ENCODE peak calls at places on chromosome 16, in ten cellular contexts. O is GM23338, D is sigmoid colon, B is GM12878, H is transverse colon, Y is esophagus muscularis mucosa, S is stomach, J is K562, N is H1, G is HL-60. X is an unnamed sample.

GRCh38 chr16:87194172-87194571 is 123.0 kb downstream of the C16orf95 start:
- DNase-seq in O (no peak), D (peak), B (no peak), H (no peak), Y (no peak), S (no peak), J (no peak), N (no peak), G (no peak), X (no peak)

GRCh38 chr16:77850637-77851330 is 62.4 kb downstream of the VAT1L start:
- DNase-seq in O (no peak), D (no peak), B (no peak), H (no peak), Y (no peak), S (no peak), J (no peak), N (no peak), G (no peak), X (peak)

GRCh38 chr16:56306690-56307533 is 115.6 kb downstream of the GNAO1 start:
- DNase-seq in O (no peak), D (no peak), B (no peak), H (no peak), Y (no peak), S (no peak), J (peak), N (no peak), G (no peak), X (no peak)

GRCh38 chr16:1651055-1651454 is 27.0 kb upstream of the JPT2 start:
- DNase-seq in O (no peak), D (no peak), B (no peak), H (no peak), Y (no peak), S (no peak), J (no peak), N (no peak), G (no peak), X (no peak)

GRCh38 chr16:14600164-14600563 is 29.9 kb downstream of the PARN start:
- DNase-seq in O (peak), D (no peak), B (no peak), H (no peak), Y (no peak), S (no peak), J (peak), N (no peak), G (peak), X (no peak)

GRCh38 chr16:72836985-72837384 is 210.9 kb downstream of the ZFHX3 start:
- DNase-seq in O (peak), D (no peak), B (no peak), H (no peak), Y (no peak), S (no peak), J (peak), N (no peak), G (no peak), X (no peak)

GRCh38 chr16:87235810-87236515 is 81.2 kb downstream of the C16orf95 start:
- DNase-seq in O (peak), D (no peak), B (no peak), H (no peak), Y (no peak), S (no peak), J (no peak), N (no peak), G (no peak), X (no peak)

GRCh38 chr16:72937360-72937759 is 110.6 kb downstream of the ZFHX3 start:
- DNase-seq in O (no peak), D (peak), B (no peak), H (no peak), Y (no peak), S (no peak), J (no peak), N (no peak), G (no peak), X (peak)

GRCh38 chr16:19912445-19913305 is 28.0 kb upstream of the GPRC5B start:
- DNase-seq in O (no peak), D (no peak), B (no peak), H (no peak), Y (no peak), S (no peak), J (no peak), N (no peak), G (no peak), X (no peak)

GRCh38 chr16:71894229-71894920 is 956 bp upstream of the IST1 start:
- DNase-seq in O (peak), D (peak), B (no peak), H (peak), Y (no peak), S (peak), J (no peak), N (peak), G (no peak), X (no peak)

GRCh38 chr16:87384162-87384999 is 805 bp upstream of the FBXO31 start:
- DNase-seq in O (peak), D (peak), B (no peak), H (peak), Y (no peak), S (peak), J (peak), N (no peak), G (peak), X (peak)

GRCh38 chr16:79839851-79840321 is 239.3 kb upstream of the MAF start:
- DNase-seq in O (no peak), D (peak), B (no peak), H (no peak), Y (no peak), S (no peak), J (no peak), N (no peak), G (no peak), X (no peak)

GRCh38 chr16:83470406-83470805 is 337.4 kb upstream of the HSBP1 start:
- DNase-seq in O (no peak), D (no peak), B (no peak), H (no peak), Y (no peak), S (no peak), J (no peak), N (no peak), G (no peak), X (no peak)

GRCh38 chr16:26644912-26645543 is 421.7 kb upstream of the C16orf82 start:
- DNase-seq in O (no peak), D (no peak), B (no peak), H (no peak), Y (peak), S (no peak), J (no peak), N (no peak), G (no peak), X (no peak)

GRCh38 chr16:9437115-9437514 is 345.7 kb downstream of the HAPSTR1 start:
- DNase-seq in O (peak), D (no peak), B (no peak), H (no peak), Y (no peak), S (no peak), J (peak), N (no peak), G (no peak), X (no peak)

GRCh38 chr16:12815361-12815760 is 11.7 kb upstream of the CPPED1 start:
- DNase-seq in O (no peak), D (no peak), B (no peak), H (no peak), Y (no peak), S (no peak), J (no peak), N (no peak), G (no peak), X (no peak)

GRCh38 chr16:75093598-75094540 is 22.7 kb downstream of the LDHD start:
- DNase-seq in O (no peak), D (no peak), B (no peak), H (no peak), Y (no peak), S (no peak), J (no peak), N (no peak), G (no peak), X (no peak)

GRCh38 chr16:75074920-75075687 is 41.5 kb downstream of the LDHD start:
- DNase-seq in O (no peak), D (no peak), B (peak), H (peak), Y (no peak), S (peak), J (peak), N (no peak), G (peak), X (no peak)

GRCh38 chr16:1772908-1773702 is at the start of gene MRPS34:
- DNase-seq in O (peak), D (peak), B (peak), H (peak), Y (no peak), S (peak), J (peak), N (peak), G (peak), X (peak)

GRCh38 chr16:21162661-21163151 is 4.2 kb downstream of the LDAF1 start:
- DNase-seq in O (no peak), D (peak), B (no peak), H (no peak), Y (no peak), S (peak), J (no peak), N (no peak), G (no peak), X (peak)

GRCh38 chr16:80619824-80620223 is 79.0 kb downstream of the DYNLRB2 start:
- DNase-seq in O (no peak), D (no peak), B (no peak), H (no peak), Y (peak), S (no peak), J (no peak), N (no peak), G (no peak), X (no peak)

GRCh38 chr16:49649013-49649785 is 206.7 kb downstream of the ZNF423 start:
- DNase-seq in O (no peak), D (no peak), B (no peak), H (no peak), Y (no peak), S (no peak), J (no peak), N (no peak), G (no peak), X (no peak)

GRCh38 chr16:70577256-70577698 is 53.7 kb downstream of the SF3B3 start:
- DNase-seq in O (no peak), D (peak), B (no peak), H (no peak), Y (no peak), S (no peak), J (no peak), N (no peak), G (no peak), X (peak)

GRCh38 chr16:80231118-80231515 is 309.7 kb upstream of the DYNLRB2 start:
- DNase-seq in O (no peak), D (no peak), B (no peak), H (no peak), Y (no peak), S (no peak), J (no peak), N (no peak), G (no peak), X (no peak)

GRCh38 chr16:24975428-24975889 is 39.7 kb downstream of the ARHGAP17 start:
- DNase-seq in O (no peak), D (no peak), B (peak), H (no peak), Y (no peak), S (no peak), J (no peak), N (no peak), G (no peak), X (no peak)

GRCh38 chr16:55480228-55480655 is 1.2 kb downstream of the MMP2 start:
- DNase-seq in O (peak), D (peak), B (no peak), H (peak), Y (peak), S (peak), J (no peak), N (no peak), G (peak), X (peak)

GRCh38 chr16:81838794-81839193 is 59.7 kb downstream of the PLCG2 start:
- DNase-seq in O (no peak), D (no peak), B (peak), H (no peak), Y (no peak), S (no peak), J (no peak), N (no peak), G (no peak), X (no peak)

GRCh38 chr16:26795184-26795583 is 271.5 kb upstream of the C16orf82 start:
- DNase-seq in O (peak), D (no peak), B (no peak), H (no peak), Y (no peak), S (no peak), J (peak), N (peak), G (no peak), X (no peak)

GRCh38 chr16:72427001-72427785 is 255.2 kb upstream of the PMFBP1 start:
- DNase-seq in O (no peak), D (no peak), B (no peak), H (no peak), Y (no peak), S (no peak), J (no peak), N (no peak), G (no peak), X (no peak)

GRCh38 chr16:50265716-50266336 is 525 bp upstream of the ADCY7 start:
- DNase-seq in O (no peak), D (peak), B (no peak), H (no peak), Y (no peak), S (no peak), J (no peak), N (no peak), G (no peak), X (no peak)

GRCh38 chr16:78005881-78006280 is 16.5 kb upstream of the CLEC3A start:
- DNase-seq in O (peak), D (no peak), B (no peak), H (no peak), Y (no peak), S (no peak), J (peak), N (no peak), G (no peak), X (no peak)

GRCh38 chr16:85782476-85782875 is 16.9 kb downstream of the EMC8 start:
- DNase-seq in O (no peak), D (no peak), B (no peak), H (no peak), Y (no peak), S (no peak), J (no peak), N (no peak), G (no peak), X (no peak)
- H3K27ac ChIP-seq in O (peak), D (peak), B (no peak), H (peak), Y (peak), S (no peak), J (no peak), N (no peak), G (peak), X (no peak)

GRCh38 chr16:28839004-28839639 is 7.0 kb downstream of the TUFM start:
- DNase-seq in O (no peak), D (no peak), B (no peak), H (no peak), Y (no peak), S (no peak), J (no peak), N (no peak), G (no peak), X (no peak)

GRCh38 chr16:28837672-28838557 is 8.2 kb downstream of the TUFM start:
- DNase-seq in O (no peak), D (no peak), B (no peak), H (no peak), Y (no peak), S (no peak), J (no peak), N (no peak), G (no peak), X (no peak)

GRCh38 chr16:28839899-28840298 is 6.2 kb downstream of the TUFM start:
- DNase-seq in O (no peak), D (no peak), B (no peak), H (no peak), Y (no peak), S (no peak), J (no peak), N (no peak), G (no peak), X (no peak)

GRCh38 chr16:28836761-28837064 is 9.4 kb downstream of the TUFM start:
- DNase-seq in O (no peak), D (no peak), B (no peak), H (no peak), Y (no peak), S (no peak), J (no peak), N (no peak), G (no peak), X (no peak)

GRCh38 chr16:28838558-28838918 is 7.6 kb downstream of the TUFM start:
- DNase-seq in O (no peak), D (no peak), B (no peak), H (no peak), Y (no peak), S (no peak), J (no peak), N (no peak), G (no peak), X (no peak)
- TF ChIP-seq POLR2AphosphoS5 in O (no peak), D (no peak), B (no peak), H (no peak), Y (no peak), S (no peak), J (peak), N (no peak), G (no peak), X (no peak)

GRCh38 chr16:88764080-88764479 is 20.9 kb downstream of the PIEZO1 start:
- DNase-seq in O (no peak), D (no peak), B (no peak), H (no peak), Y (no peak), S (no peak), J (no peak), N (no peak), G (no peak), X (no peak)
- H3K27ac ChIP-seq in O (peak), D (peak), B (no peak), H (peak), Y (peak), S (no peak), J (no peak), N (no peak), G (no peak), X (no peak)

DNA sequence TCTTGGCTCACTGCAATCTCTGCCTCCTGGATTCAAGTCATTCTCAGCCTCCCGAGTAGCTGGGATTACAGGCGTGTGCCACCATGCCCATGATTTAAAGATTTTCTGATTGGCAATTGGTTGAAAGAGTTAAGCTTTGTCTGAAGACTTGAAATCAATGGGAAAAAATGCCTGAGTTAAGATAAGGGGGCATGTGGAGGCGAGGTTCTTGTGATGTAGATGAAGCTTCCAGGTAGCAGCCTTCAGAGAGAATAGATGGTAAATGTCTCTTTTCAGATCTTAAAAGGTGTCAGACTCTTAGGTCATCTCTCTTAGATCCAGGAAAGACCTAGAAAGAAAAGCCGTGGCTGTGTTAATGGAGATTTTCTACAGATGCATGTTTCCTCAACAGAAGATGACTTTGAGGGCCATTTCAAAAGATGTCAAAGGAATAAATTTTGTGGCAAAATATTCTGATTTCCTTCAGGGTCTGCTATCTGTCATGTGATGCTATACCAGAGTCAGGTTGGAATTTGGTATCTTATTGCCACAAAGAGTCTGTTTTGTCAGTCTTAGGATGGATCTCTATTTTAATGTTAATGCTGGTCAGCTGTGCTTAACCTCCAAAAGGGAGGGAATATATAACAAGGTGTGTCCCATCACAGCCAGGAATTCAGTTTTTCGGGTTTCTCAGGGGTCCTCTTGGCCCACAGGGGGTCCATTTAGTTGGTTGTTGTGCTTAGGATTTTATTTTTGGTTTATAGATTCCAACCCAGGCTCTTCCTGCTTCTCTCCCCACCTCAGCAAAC is 58.3 kb upstream of the AKTIP start:
- DNase-seq in O (peak), D (no peak), B (no peak), H (no peak), Y (no peak), S (no peak), J (no peak), N (peak), G (no peak), X (no peak)
- TF ChIP-seq POLR2AphosphoS5 in O (no peak), D (no peak), B (no peak), H (no peak), Y (no peak), S (no peak), J (no peak), N (no peak), G (no peak), X (no peak)

GRCh38 chr16:58022601-58023371 is 2.8 kb upstream of the MMP15 start:
- DNase-seq in O (peak), D (peak), B (no peak), H (peak), Y (no peak), S (peak), J (no peak), N (no peak), G (no peak), X (no peak)
- H3K27ac ChIP-seq in O (no peak), D (peak), B (no peak), H (peak), Y (peak), S (peak), J (no peak), N (no peak), G (no peak), X (peak)

DNA sequence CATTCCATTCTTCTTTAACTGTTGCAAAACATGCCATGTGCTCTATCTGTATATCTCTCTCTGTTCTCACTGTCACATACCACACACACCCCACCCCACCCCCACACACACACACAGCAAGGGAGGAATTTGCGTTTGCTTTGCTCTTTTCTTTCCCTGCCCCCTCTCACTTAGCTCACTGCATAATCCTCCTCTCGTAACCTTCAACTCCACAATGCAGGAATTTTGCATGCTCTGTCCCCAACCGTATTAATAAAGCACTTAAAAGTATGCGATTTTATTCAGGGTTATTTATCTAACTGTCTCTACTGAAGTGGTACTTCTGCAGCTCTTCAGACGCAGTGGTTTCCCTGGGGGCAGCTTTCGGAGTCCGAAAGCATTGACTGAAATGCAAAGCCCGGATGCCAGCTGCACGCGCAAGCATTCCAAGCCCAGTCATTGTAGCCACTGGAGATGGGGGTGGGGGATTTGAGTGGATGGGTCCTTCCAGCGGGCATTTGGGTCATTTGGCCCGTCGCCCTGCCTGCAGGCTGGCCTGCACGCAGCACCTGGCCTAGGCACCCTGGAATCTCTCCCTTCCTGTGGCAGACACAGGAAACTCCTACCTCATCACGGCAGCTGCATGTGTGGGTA is 105.3 kb upstream of the RBFOX1 start:
- DNase-seq in O (peak), D (no peak), B (no peak), H (no peak), Y (no peak), S (no peak), J (no peak), N (peak), G (no peak), X (no peak)
- TF ChIP-seq POLR2AphosphoS5 in O (no peak), D (no peak), B (no peak), H (no peak), Y (no peak), S (no peak), J (no peak), N (no peak), G (no peak), X (no peak)

X was measured in suprapubic skin.